ENCODE peak calls at places on chromosomes 1 and 21, in seven cellular contexts. O is HFFc6, H is lower leg skin, N is putamen, Q is anterior cingulate cortex, K is MM.1S, J is LoVo. I is an unnamed sample.
A peak's percentile ranks its signal among the peaks of the same experiment; 100 is the strongest.

GRCh38 chr1:151444791-151445177 is 14.5 kb downstream of the POGZ start:
- DNase-seq in O (no peak), H (no peak), N (no peak), Q (no peak), K (no peak), J (no peak), I (no peak)

GRCh38 chr21:29208666-29209059 is 78.2 kb downstream of the MAP3K7CL start:
- DNase-seq in O (peak; percentile 86), H (no peak), N (no peak), Q (no peak), K (no peak), J (no peak), I (no peak)

GRCh38 chr1:6109688-6110087 is 64.0 kb downstream of the KCNAB2 start:
- DNase-seq in O (no peak), H (no peak), N (no peak), Q (no peak), K (no peak), J (no peak), I (no peak)

GRCh38 chr21:37073417-37074194 is 552 bp downstream of the TTC3 start:
- DNase-seq in O (no peak), H (peak; percentile 94), N (peak; percentile 81), Q (peak; percentile 60), K (peak; percentile 54), J (peak; percentile 32), I (peak; percentile 85)

GRCh38 chr1:92484171-92484471 is 2.6 kb downstream of the GFI1 start:
- DNase-seq in O (no peak), H (no peak), N (no peak), Q (no peak), K (no peak), J (no peak), I (no peak)

GRCh38 chr21:15514073-15514946 is 215.5 kb upstream of the USP25 start:
- DNase-seq in O (no peak), H (no peak), N (no peak), Q (no peak), K (peak; percentile 31), J (no peak), I (peak; percentile 46)

GRCh38 chr1:5810553-5811270 is 181.5 kb downstream of the NPHP4 start:
- DNase-seq in O (no peak), H (no peak), N (no peak), Q (no peak), K (no peak), J (no peak), I (no peak)

GRCh38 chr1:216688127-216688657 is 35.0 kb downstream of the ESRRG start:
- DNase-seq in O (no peak), H (no peak), N (no peak), Q (no peak), K (no peak), J (no peak), I (no peak)

GRCh38 chr1:234111458-234112142 is 207.1 kb downstream of the SLC35F3 start:
- DNase-seq in O (peak; percentile 32), H (no peak), N (no peak), Q (no peak), K (no peak), J (peak; percentile 29), I (peak; percentile 40)

GRCh38 chr1:91850708-91851107 is 35.2 kb downstream of the TGFBR3 start:
- DNase-seq in O (no peak), H (no peak), N (no peak), Q (no peak), K (no peak), J (no peak), I (no peak)

GRCh38 chr1:29478879-29479278 is 242.6 kb downstream of the PTPRU start:
- DNase-seq in O (no peak), H (peak; percentile 46), N (no peak), Q (no peak), K (no peak), J (no peak), I (no peak)

GRCh38 chr1:225451340-225451739 is 23.5 kb upstream of the LBR start:
- DNase-seq in O (no peak), H (no peak), N (no peak), Q (no peak), K (no peak), J (peak; percentile 5), I (no peak)

GRCh38 chr1:91846007-91846620 is 39.8 kb downstream of the TGFBR3 start:
- DNase-seq in O (peak; percentile 16), H (no peak), N (peak; percentile 23), Q (no peak), K (no peak), J (peak; percentile 37), I (peak; percentile 27)

GRCh38 chr1:17873007-17873675 is 118.0 kb downstream of the ACTL8 start:
- DNase-seq in O (no peak), H (no peak), N (no peak), Q (no peak), K (no peak), J (no peak), I (no peak)

GRCh38 chr1:192546596-192547199 is 28.9 kb upstream of the RGS1 start:
- DNase-seq in O (no peak), H (no peak), N (no peak), Q (no peak), K (no peak), J (no peak), I (no peak)

GRCh38 chr21:38979271-38980196 is 173.8 kb downstream of the ETS2 start:
- DNase-seq in O (no peak), H (no peak), N (no peak), Q (no peak), K (no peak), J (no peak), I (no peak)

GRCh38 chr1:94081566-94082344 is 39.2 kb downstream of the ABCA4 start:
- DNase-seq in O (peak; percentile 69), H (peak; percentile 67), N (no peak), Q (no peak), K (no peak), J (peak; percentile 50), I (no peak)

GRCh38 chr1:2124446-2125198 is 70.0 kb downstream of the FAAP20 start:
- DNase-seq in O (no peak), H (no peak), N (no peak), Q (no peak), K (no peak), J (no peak), I (no peak)

GRCh38 chr1:23521588-23521987 is 9.4 kb downstream of the E2F2 start:
- DNase-seq in O (no peak), H (no peak), N (no peak), Q (no peak), K (no peak), J (no peak), I (no peak)

I was measured in Ammon's horn.